ENCODE peak calls at places on chromosome 5, in ten cellular contexts. E is left lung, B is nephron progenitor cell, I is upper lobe of left lung, O is psoas muscle, L is breast epithelium, Q is WTC11, N is mammary epithelial cell, U is mucosa of descending colon, K is fibroblast of the aortic adventitia. S is an unnamed sample.

GRCh38 chr5:141763526-141763925 is 81.5 kb upstream of the ARAP3 start:
- DNase-seq in O (no peak), E (no peak), U (no peak), N (no peak), K (no peak), B (no peak), Q (no peak), L (no peak), I (no peak), S (no peak)

GRCh38 chr5:5188377-5189020 is 48.4 kb downstream of the ADAMTS16 start:
- DNase-seq in N (no peak), L (no peak), Q (no peak), U (no peak), B (no peak), I (no peak), O (no peak), K (no peak), E (no peak), S (no peak)

GRCh38 chr5:54905942-54906537 is 79.4 kb downstream of the ESM1 start:
- DNase-seq in I (no peak), E (peak), U (peak), N (peak), K (peak), Q (peak), B (peak), O (peak), L (no peak), S (peak)

GRCh38 chr5:96509721-96510383 is 76.8 kb upstream of the PCSK1 start:
- DNase-seq in B (no peak), K (peak), I (no peak), L (no peak), Q (no peak), E (no peak), N (peak), U (no peak), O (no peak), S (peak)

GRCh38 chr5:104347119-104347708 is 784.6 kb upstream of the NUDT12 start:
- DNase-seq in K (peak), U (no peak), L (no peak), Q (no peak), E (no peak), I (no peak), N (no peak), O (no peak), B (no peak), S (no peak)

GRCh38 chr5:3194684-3195083 is 400.9 kb upstream of the IRX1 start:
- DNase-seq in O (no peak), K (no peak), Q (no peak), E (no peak), B (peak), L (no peak), N (no peak), I (no peak), U (no peak), S (no peak)

GRCh38 chr5:137145726-137146125 is 353.4 kb downstream of the SPOCK1 start:
- DNase-seq in O (no peak), E (no peak), L (no peak), I (no peak), U (no peak), K (peak), Q (no peak), B (no peak), N (no peak), S (no peak)

GRCh38 chr5:61139094-61139873 is 23.0 kb downstream of the SMIM15 start:
- DNase-seq in I (no peak), Q (peak), N (no peak), E (no peak), O (no peak), B (no peak), U (no peak), L (no peak), K (peak), S (no peak)

GRCh38 chr5:120640793-120641192 is 176.7 kb downstream of the PRR16 start:
- DNase-seq in Q (no peak), N (no peak), O (no peak), B (no peak), E (no peak), U (no peak), L (no peak), I (no peak), K (no peak), S (no peak)

GRCh38 chr5:82749453-82749852 is 327.7 kb downstream of the TMEM167A start:
- DNase-seq in B (no peak), Q (no peak), K (peak), O (no peak), N (peak), L (no peak), E (no peak), U (no peak), I (no peak), S (no peak)

GRCh38 chr5:119322312-119322947 is 33.4 kb upstream of the TNFAIP8 start:
- DNase-seq in U (no peak), E (no peak), O (no peak), I (no peak), K (no peak), L (no peak), B (no peak), Q (no peak), N (no peak), S (no peak)

GRCh38 chr5:143533978-143534763 is 130.7 kb upstream of the NR3C1 start:
- DNase-seq in E (no peak), O (no peak), U (no peak), L (no peak), I (no peak), B (no peak), K (no peak), N (no peak), Q (no peak), S (no peak)

GRCh38 chr5:5615569-5615968 is 193.1 kb downstream of the ICE1 start:
- DNase-seq in I (no peak), N (no peak), E (no peak), O (no peak), B (no peak), U (no peak), K (no peak), L (no peak), Q (no peak), S (no peak)

GRCh38 chr5:98455660-98456059 is 317.8 kb upstream of the RGMB start:
- DNase-seq in Q (no peak), K (peak), B (no peak), N (no peak), L (no peak), U (no peak), E (no peak), I (no peak), O (no peak), S (peak)

GRCh38 chr5:96942911-96943310 is 7.0 kb downstream of the LNPEP start:
- DNase-seq in I (no peak), K (peak), O (no peak), U (no peak), N (peak), Q (no peak), B (no peak), L (no peak), E (no peak), S (peak)

GRCh38 chr5:170502692-170503091 is 1.1 kb upstream of the KCNIP1 start:
- DNase-seq in E (no peak), O (no peak), K (no peak), N (no peak), L (no peak), Q (no peak), I (no peak), B (no peak), U (no peak), S (no peak)

GRCh38 chr5:150780180-150780692 is 1.7 kb downstream of the SMIM3 start:
- DNase-seq in B (no peak), I (peak), K (peak), Q (no peak), N (peak), U (peak), E (no peak), L (no peak), O (peak), S (peak)

GRCh38 chr5:17021363-17021932 is 85.4 kb upstream of the MYO10 start:
- DNase-seq in I (no peak), E (no peak), U (no peak), Q (no peak), N (no peak), O (no peak), B (no peak), K (no peak), L (no peak), S (peak)

GRCh38 chr5:108079754-108080153 is 302.1 kb downstream of the FBXL17 start:
- DNase-seq in K (no peak), E (no peak), I (no peak), L (no peak), B (no peak), N (no peak), O (no peak), Q (no peak), U (no peak), S (no peak)

GRCh38 chr5:78787763-78788162 is 139.2 kb upstream of the LHFPL2 start:
- DNase-seq in U (no peak), B (no peak), N (no peak), I (no peak), K (peak), O (no peak), L (no peak), Q (no peak), E (no peak), S (no peak)

GRCh38 chr5:173705512-173705825 is 89.0 kb upstream of the BOD1 start:
- DNase-seq in O (no peak), N (no peak), B (no peak), L (no peak), K (no peak), E (no peak), I (no peak), U (no peak), Q (no peak), S (no peak)

DNA sequence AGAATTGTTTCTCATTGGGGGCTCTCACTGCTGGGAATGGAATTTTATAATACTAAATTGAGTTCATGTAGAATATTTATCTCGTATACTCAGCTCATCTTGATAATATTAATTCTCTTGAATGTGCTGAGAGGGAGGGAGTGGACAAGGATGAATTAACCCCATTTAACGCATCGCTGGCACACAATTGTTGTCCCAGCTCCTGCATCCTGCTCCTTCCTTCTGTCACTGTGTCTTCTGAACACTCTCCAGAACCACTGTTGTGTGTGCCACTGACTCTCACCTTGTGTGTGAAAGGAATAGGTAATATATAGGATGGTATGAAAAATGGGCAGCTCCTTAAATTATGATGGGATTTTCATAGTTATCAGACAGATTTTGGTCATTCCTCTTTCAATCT is 267.3 kb downstream of the MTRR start:
- DNase-seq in N (no peak), O (no peak), B (no peak), L (no peak), Q (no peak), K (no peak), U (no peak), E (no peak), I (no peak), S (no peak)
- TF ChIP-seq CTCF in N (no peak), O (no peak), B (no peak), L (no peak), Q (no peak), K (no peak), U (no peak), E (no peak), I (no peak), S (no peak)

GRCh38 chr5:175448276-175448675 is 4.3 kb upstream of the DRD1 start:
- DNase-seq in U (no peak), B (no peak), Q (no peak), I (no peak), L (no peak), O (no peak), N (peak), E (no peak), K (no peak), S (no peak)

GRCh38 chr5:175447571-175447970 is 3.6 kb upstream of the DRD1 start:
- DNase-seq in Q (no peak), E (no peak), I (no peak), U (no peak), B (no peak), K (no peak), N (no peak), O (no peak), L (no peak), S (no peak)

GRCh38 chr5:175443514-175444059 is 395 bp downstream of the DRD1 start:
- DNase-seq in K (peak), B (peak), E (no peak), L (no peak), I (no peak), U (no peak), N (no peak), Q (peak), O (no peak), S (no peak)

GRCh38 chr5:175444060-175444904 is at the start of gene DRD1:
- DNase-seq in N (peak), O (peak), E (no peak), Q (peak), U (peak), I (no peak), K (peak), L (no peak), B (peak), S (no peak)

GRCh38 chr5:175444905-175445456 is 999 bp upstream of the DRD1 start:
- DNase-seq in B (no peak), E (no peak), N (no peak), L (no peak), Q (peak), K (no peak), I (no peak), O (no peak), U (no peak), S (no peak)
- TF ChIP-seq CTCF in B (no peak), E (no peak), N (no peak), L (peak), Q (no peak), K (no peak), I (no peak), O (no peak), U (peak), S (peak)

GRCh38 chr5:153827407-153827806 is 211.3 kb downstream of the FAM114A2 start:
- DNase-seq in K (peak), I (no peak), N (no peak), Q (peak), L (no peak), B (no peak), E (no peak), U (no peak), O (no peak), S (no peak)
- TF ChIP-seq CTCF in K (peak), I (no peak), N (peak), Q (no peak), L (no peak), B (no peak), E (no peak), U (no peak), O (no peak), S (peak)

GRCh38 chr5:172334196-172334595 is 50.6 kb upstream of the UBTD2 start:
- DNase-seq in N (no peak), U (no peak), O (no peak), E (no peak), Q (peak), I (no peak), K (no peak), L (no peak), B (no peak), S (no peak)
- TF ChIP-seq CTCF in N (no peak), U (no peak), O (no peak), E (no peak), Q (no peak), I (no peak), K (no peak), L (no peak), B (no peak), S (no peak)

GRCh38 chr5:94908889-94909480 is 290.5 kb downstream of the SLF1 start:
- DNase-seq in E (no peak), Q (no peak), O (no peak), L (no peak), B (peak), K (peak), U (no peak), I (no peak), N (peak), S (peak)
- TF ChIP-seq CTCF in E (peak), Q (peak), O (peak), L (peak), B (peak), K (peak), U (peak), I (peak), N (peak), S (peak)

GRCh38 chr5:127833999-127834953 is 131.1 kb downstream of the CCDC192 start:
- DNase-seq in L (no peak), Q (no peak), I (no peak), O (no peak), N (no peak), K (peak), B (no peak), U (no peak), E (no peak), S (no peak)
- TF ChIP-seq CTCF in L (no peak), Q (no peak), I (no peak), O (no peak), N (no peak), K (no peak), B (no peak), U (no peak), E (no peak), S (no peak)

GRCh38 chr5:15683332-15683731 is 183.4 kb downstream of the FBXL7 start:
- DNase-seq in K (no peak), O (no peak), Q (peak), U (peak), B (peak), N (no peak), L (no peak), I (no peak), E (no peak), S (no peak)
- TF ChIP-seq CTCF in K (peak), O (no peak), Q (peak), U (no peak), B (peak), N (no peak), L (no peak), I (no peak), E (no peak), S (no peak)

S was measured in HFFc6.